ENCODE peak calls at places on chromosomes 3 and 15, in ten cellular contexts. H is A549; I is CD8-positive, alpha-beta T cell; S is IMR-90; D is adrenal gland; P is thoracic aorta; B is left ventricle myocardium inferior; F is hepatocyte; G is thyroid gland; L is Peyer's patch. O is an unnamed sample.

GRCh38 chr3:186213946-186214345 is 105.1 kb upstream of the ETV5 start:
- DNase-seq in G (no peak), H (no peak), B (no peak), L (no peak), D (no peak), P (no peak), F (no peak), S (no peak), I (no peak), O (no peak)

GRCh38 chr3:171001957-171002694 is 24.4 kb downstream of the SLC2A2 start:
- DNase-seq in L (peak; percentile 69), D (no peak), F (peak; percentile 79), G (no peak), H (peak; percentile 95), I (no peak), B (no peak), P (no peak), S (peak; percentile 66), O (no peak)

GRCh38 chr15:87498545-87498944 is 758.0 kb downstream of the NTRK3 start:
- DNase-seq in H (no peak), B (no peak), S (peak; percentile 0), L (no peak), P (no peak), G (no peak), I (no peak), F (peak; percentile 6), D (no peak), O (no peak)

GRCh38 chr15:90029024-90029423 is 27.9 kb downstream of the ZNF710 start:
- DNase-seq in I (no peak), S (no peak), B (no peak), F (peak; percentile 82), G (no peak), P (no peak), H (no peak), L (peak; percentile 82), D (no peak), O (peak; percentile 84)

GRCh38 chr3:73535137-73535536 is 89.6 kb downstream of the PDZRN3 start:
- DNase-seq in S (no peak), I (no peak), G (no peak), F (no peak), P (no peak), D (no peak), B (no peak), L (no peak), H (no peak), O (no peak)

GRCh38 chr15:79440355-79440908 is 8.3 kb downstream of the MINAR1 start:
- DNase-seq in F (no peak), B (no peak), H (no peak), G (no peak), P (no peak), S (no peak), L (no peak), I (no peak), D (no peak), O (no peak)

GRCh38 chr3:99246010-99246654 is 344.6 kb upstream of the DCBLD2 start:
- DNase-seq in P (no peak), G (no peak), D (no peak), L (no peak), S (peak; percentile 38), H (no peak), I (no peak), B (no peak), F (no peak), O (no peak)

GRCh38 chr3:40580494-40581091 is 55.8 kb downstream of the ZNF621 start:
- DNase-seq in D (peak; percentile 80), L (peak; percentile 82), I (peak; percentile 70), F (peak; percentile 86), S (peak; percentile 60), H (peak; percentile 57), P (no peak), B (peak; percentile 42), G (peak; percentile 71), O (peak; percentile 61)

GRCh38 chr3:122754867-122755835 is 38.5 kb downstream of the HSPBAP1 start:
- DNase-seq in F (peak; percentile 65), L (peak; percentile 53), G (no peak), B (no peak), S (peak; percentile 44), D (no peak), I (no peak), P (no peak), H (peak; percentile 67), O (no peak)

GRCh38 chr15:81485806-81486205 is 111.8 kb upstream of the TMC3 start:
- DNase-seq in B (no peak), P (no peak), I (no peak), H (no peak), F (no peak), S (no peak), L (no peak), D (no peak), G (peak; percentile 5), O (no peak)

GRCh38 chr15:81480645-81481053 is 106.6 kb upstream of the TMC3 start:
- DNase-seq in S (peak; percentile 69), G (no peak), L (no peak), D (peak; percentile 32), B (no peak), H (peak; percentile 61), P (no peak), I (peak; percentile 55), F (peak; percentile 86), O (no peak)

GRCh38 chr15:81483496-81483895 is 109.5 kb upstream of the TMC3 start:
- DNase-seq in B (no peak), L (no peak), I (no peak), P (no peak), D (no peak), S (no peak), H (no peak), F (no peak), G (no peak), O (no peak)

GRCh38 chr15:81484076-81484475 is 110.1 kb upstream of the TMC3 start:
- DNase-seq in B (no peak), P (no peak), F (no peak), L (no peak), S (no peak), I (no peak), G (no peak), D (no peak), H (no peak), O (no peak)

DNA sequence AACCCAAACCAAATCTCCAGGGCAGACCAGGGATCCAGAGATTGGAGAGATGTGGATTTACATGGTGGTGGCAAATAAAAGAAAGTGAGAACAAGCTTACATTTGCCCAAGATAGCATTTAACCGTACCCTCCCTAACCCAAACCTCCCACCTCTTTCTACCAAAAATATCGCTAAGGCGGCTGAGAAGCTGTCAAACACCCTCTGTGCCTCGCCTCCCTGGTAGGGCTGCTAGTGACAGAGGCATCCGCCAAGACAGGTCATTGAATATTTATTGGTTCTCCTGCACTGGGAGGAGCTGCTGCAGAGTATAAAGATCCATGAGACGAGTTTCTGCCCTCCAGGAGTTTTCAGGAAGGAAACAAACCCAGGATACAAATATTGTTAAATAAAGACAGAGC is 107.3 kb upstream of the TMC3 start:
- DNase-seq in L (no peak), D (no peak), I (no peak), G (no peak), H (no peak), P (no peak), F (no peak), S (no peak), B (no peak), O (no peak)
- H3K4me1 ChIP-seq in L (no peaks in the 10 kb centered on the region), D (no peaks in the 10 kb centered on the region), I (no peaks in the 10 kb centered on the region), G (no peaks in the 10 kb centered on the region), H (no peaks in the 10 kb centered on the region), P (no peaks in the 10 kb centered on the region), F (peaks cover 6% of the 10 kb centered on the region), S (no peaks in the 10 kb centered on the region), B (peaks cover 6% of the 10 kb centered on the region), O (no peaks in the 10 kb centered on the region)

DNA sequence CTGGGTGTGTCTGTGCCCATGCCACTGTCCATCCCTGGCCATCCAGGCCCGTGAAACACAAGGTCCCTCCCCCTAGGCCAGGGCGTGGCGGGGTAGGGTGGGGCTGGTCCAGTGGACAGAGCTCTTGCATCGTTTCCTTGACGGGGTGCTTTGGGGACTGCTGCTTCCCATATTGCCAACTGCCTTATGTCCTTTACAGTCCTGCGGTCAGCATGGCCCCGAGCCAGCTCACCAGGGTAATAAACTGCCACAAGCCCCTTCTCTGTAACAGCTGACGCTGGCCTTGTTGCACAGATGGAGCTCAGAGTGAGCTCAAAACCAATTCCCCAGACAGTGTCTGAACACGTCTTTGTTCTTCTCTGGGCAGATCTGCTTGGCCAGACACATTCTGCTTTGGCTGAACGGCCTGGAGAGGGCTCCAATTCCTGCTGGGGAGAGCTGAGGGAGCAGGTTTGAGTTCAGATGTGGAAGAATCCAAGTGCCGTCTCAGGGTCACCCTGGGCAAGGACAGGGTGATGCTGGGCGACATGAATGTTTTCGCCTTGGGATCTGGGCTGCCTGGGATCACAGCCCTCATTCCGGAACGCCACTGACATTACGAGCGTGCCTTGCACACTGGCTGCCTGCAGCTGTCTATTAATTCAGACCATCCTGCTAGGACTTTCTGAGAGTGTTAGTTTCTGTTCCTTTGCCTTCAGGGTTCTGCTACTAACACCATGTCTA is 51.5 kb downstream of the RGMA start:
- DNase-seq in S (no peak), G (peak; percentile 21), D (no peak), F (peak; percentile 41), I (no peak), L (peak; percentile 46), P (no peak), H (no peak), B (peak; percentile 69), O (peak; percentile 75)
- TF ChIP-seq CTCF in S (no peak), G (no peak), D (no peak), F (peak; percentile 21), I (no peak), L (no peak), P (no peak), H (no peak), B (peak; percentile 40), O (no peak)

DNA sequence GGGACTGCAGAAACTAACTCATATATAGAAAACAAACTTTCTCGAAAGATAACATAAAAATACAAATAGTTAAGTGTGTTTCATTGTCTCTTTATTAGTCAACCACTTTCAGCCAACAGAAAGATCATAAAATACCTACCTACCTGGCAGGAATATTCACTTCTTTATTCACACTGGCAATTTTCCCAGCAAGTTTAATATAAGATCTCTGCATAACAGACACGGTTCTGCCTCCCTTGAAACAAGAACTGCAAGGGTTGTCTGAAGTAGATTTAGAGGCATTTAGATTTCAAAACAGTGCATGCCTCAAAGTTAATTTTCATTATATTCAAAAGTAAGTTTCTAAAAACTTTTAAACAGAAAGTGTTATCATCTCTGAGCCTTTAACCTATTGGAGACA is 7.1 kb downstream of the NPTN start:
- DNase-seq in G (no peak), P (no peak), S (no peak), I (no peak), H (no peak), F (no peak), L (no peak), D (no peak), B (no peak), O (no peak)
- H3K4me1 ChIP-seq in G (peaks cover 51% of the 10 kb centered on the region), P (peaks cover 61% of the 10 kb centered on the region), S (peaks cover 8% of the 10 kb centered on the region), I (peaks cover 16% of the 10 kb centered on the region), H (peaks cover 66% of the 10 kb centered on the region), F (peaks cover 46% of the 10 kb centered on the region), L (peaks cover 14% of the 10 kb centered on the region), D (peaks cover 80% of the 10 kb centered on the region), B (peaks cover 99% of the 10 kb centered on the region), O (peaks cover 56% of the 10 kb centered on the region)

GRCh38 chr3:167350245-167350862 is 29.7 kb downstream of the ZBBX start:
- DNase-seq in I (no peak), B (no peak), S (no peak), D (no peak), F (peak; percentile 28), P (no peak), H (peak; percentile 23), L (no peak), G (no peak), O (no peak)
- TF ChIP-seq CTCF in I (no peak), B (peak; percentile 72), S (peak; percentile 39), D (peak; percentile 44), F (peak; percentile 83), P (no peak), H (peak; percentile 48), L (peak; percentile 56), G (no peak), O (no peak)

GRCh38 chr3:14884665-14885064 is 62.7 kb upstream of the NR2C2 start:
- DNase-seq in L (no peak), F (no peak), S (no peak), P (no peak), H (no peak), D (no peak), B (no peak), G (no peak), I (peak; percentile 70), O (no peak)
- H3K4me1 ChIP-seq in L (no peaks in the 10 kb centered on the region), F (no peaks in the 10 kb centered on the region), S (no peaks in the 10 kb centered on the region), P (no peaks in the 10 kb centered on the region), H (no peaks in the 10 kb centered on the region), D (no peaks in the 10 kb centered on the region), B (peaks cover 14% of the 10 kb centered on the region), G (no peaks in the 10 kb centered on the region), I (peaks cover 66% of the 10 kb centered on the region), O (peaks cover 2% of the 10 kb centered on the region)